ENCODE peak calls at places on chromosome X, in nine cellular contexts. D is naive thymus-derived CD4-positive, alpha-beta T cell; Q is CD8-positive, alpha-beta memory T cell; L is mesendoderm; F is cardiac muscle cell; B is left ventricle myocardium inferior; R is hepatocyte; V is left lung; X is heart left ventricle. M is an unnamed sample. For H3K4me1 and H3K36me3, the result is how much of the 10 kb centered on the place peaks cover.

GRCh38 chrX:8728932-8729331 is 3.0 kb downstream of the ANOS1 start:
- DNase-seq in D (no peak), Q (no peak), L (no peak), F (peak), B (no peak), R (no peak), V (peak), X (no peak), M (no peak)

GRCh38 chrX:129654652-129655546 is at the start of gene APLN:
- DNase-seq in D (no peak), Q (peak), L (peak), F (peak), B (peak), R (peak), V (peak), X (peak), M (peak)

GRCh38 chrX:110032534-110033161 is 29.7 kb downstream of the TMEM164 start:
- DNase-seq in D (no peak), Q (no peak), L (no peak), F (no peak), B (no peak), R (no peak), V (no peak), X (no peak), M (no peak)

GRCh38 chrX:136450050-136450830 is 37.5 kb upstream of the BRS3 start:
- DNase-seq in D (no peak), Q (no peak), L (no peak), F (no peak), B (no peak), R (no peak), V (no peak), X (no peak), M (no peak)

GRCh38 chrX:27746516-27746915 is 61.3 kb upstream of the MAGEB10 start:
- DNase-seq in D (no peak), Q (no peak), L (no peak), F (no peak), B (no peak), R (no peak), V (no peak), X (no peak), M (no peak)

GRCh38 chrX:147736045-147736444 is 175.7 kb upstream of the FMR1 start:
- DNase-seq in D (no peak), Q (no peak), L (peak), F (no peak), B (no peak), R (no peak), V (no peak), X (no peak), M (peak)

GRCh38 chrX:131723646-131724045 is 179.8 kb downstream of the OR13H1 start:
- DNase-seq in D (no peak), Q (no peak), L (no peak), F (peak), B (no peak), R (no peak), V (no peak), X (no peak), M (no peak)

GRCh38 chrX:16999275-16999674 is 52.8 kb downstream of the REPS2 start:
- DNase-seq in D (no peak), Q (no peak), L (no peak), F (peak), B (no peak), R (no peak), V (no peak), X (no peak), M (no peak)

GRCh38 chrX:39133971-39134370 is 332.7 kb downstream of the MID1IP1 start:
- DNase-seq in D (peak), Q (no peak), L (peak), F (peak), B (no peak), R (peak), V (no peak), X (peak), M (peak)

GRCh38 chrX:137427813-137428212 is 138.1 kb upstream of the ZIC3 start:
- DNase-seq in D (no peak), Q (no peak), L (peak), F (peak), B (no peak), R (no peak), V (no peak), X (no peak), M (no peak)

GRCh38 chrX:46571423-46572294 is 1.9 kb upstream of the CHST7 start:
- DNase-seq in D (no peak), Q (no peak), L (peak), F (no peak), B (no peak), R (no peak), V (no peak), X (no peak), M (no peak)

GRCh38 chrX:20653070-20653469 is 386.4 kb upstream of the RPS6KA3 start:
- DNase-seq in D (no peak), Q (no peak), L (no peak), F (no peak), B (no peak), R (no peak), V (no peak), X (no peak), M (no peak)

GRCh38 chrX:94662665-94663064 is 988.7 kb downstream of the FAM133A start:
- DNase-seq in D (no peak), Q (no peak), L (peak), F (peak), B (no peak), R (peak), V (no peak), X (no peak), M (no peak)

GRCh38 chrX:45358417-45358816 is 157.7 kb upstream of the DIPK2B start:
- DNase-seq in D (no peak), Q (no peak), L (no peak), F (no peak), B (no peak), R (no peak), V (no peak), X (no peak), M (no peak)

GRCh38 chrX:48520976-48521352 is 644 bp upstream of the EBP start:
- DNase-seq in D (no peak), Q (no peak), L (peak), F (no peak), B (no peak), R (no peak), V (no peak), X (no peak), M (no peak)

GRCh38 chrX:72634321-72634720 is 61.7 kb upstream of the HDAC8 start:
- DNase-seq in D (no peak), Q (no peak), L (no peak), F (no peak), B (no peak), R (no peak), V (no peak), X (no peak), M (no peak)

DNA sequence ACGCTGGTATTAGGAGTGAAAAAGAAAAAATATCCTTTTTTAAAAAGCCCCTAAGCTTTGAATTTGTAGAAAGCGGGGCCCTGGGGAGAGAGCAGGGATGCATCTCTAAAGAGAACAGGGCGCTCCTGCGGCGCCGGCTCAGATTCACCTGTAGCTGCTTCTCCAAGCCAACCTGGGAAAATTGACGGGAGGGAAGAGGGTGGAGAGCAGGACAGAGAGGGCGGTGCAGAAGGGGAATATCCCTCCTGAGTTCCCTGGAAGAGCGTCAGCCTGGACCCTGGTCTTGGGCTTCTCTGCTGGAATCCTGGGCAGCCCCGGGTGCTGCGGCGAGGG is 776 bp upstream of the SOWAHD start:
- DNase-seq in D (no peak), Q (no peak), L (no peak), F (no peak), B (no peak), R (no peak), V (no peak), X (no peak), M (no peak)
- H3K4me1 ChIP-seq in D (under half), Q (under half), L (under half), F (under half), B (under half), R (under half), V (under half), X (under half), M (under half)

GRCh38 chrX:1421433-1422134 is 29.7 kb upstream of the SLC25A6 start:
- DNase-seq in D (no peak), Q (no peak), L (no peak), F (no peak), B (no peak), R (no peak), V (peak), X (no peak), M (no peak)
- H3K36me3 ChIP-seq in D (under half), Q (half or more), L (under half), F (under half), B (half or more), R (under half), V (under half), X (half or more), M (half or more)

GRCh38 chrX:65674351-65674893 is 7.0 kb downstream of the MSN start:
- DNase-seq in D (peak), Q (peak), L (no peak), F (peak), B (no peak), R (no peak), V (no peak), X (no peak), M (no peak)
- H3K4me1 ChIP-seq in D (half or more), Q (half or more), L (under half), F (under half), B (half or more), R (under half), V (under half), X (half or more), M (half or more)

GRCh38 chrX:21982311-21982710 is 41.8 kb downstream of the SMS start:
- DNase-seq in D (no peak), Q (no peak), L (no peak), F (no peak), B (no peak), R (no peak), V (no peak), X (no peak), M (no peak)

GRCh38 chrX:21990812-21991211 is 41.3 kb upstream of the PHEX start:
- DNase-seq in D (no peak), Q (no peak), L (no peak), F (no peak), B (no peak), R (no peak), V (no peak), X (no peak), M (no peak)

GRCh38 chrX:21989415-21989814 is 42.7 kb upstream of the PHEX start:
- DNase-seq in D (no peak), Q (no peak), L (no peak), F (no peak), B (no peak), R (no peak), V (no peak), X (no peak), M (no peak)

GRCh38 chrX:21986596-21986995 is 45.5 kb upstream of the PHEX start:
- DNase-seq in D (no peak), Q (no peak), L (no peak), F (no peak), B (no peak), R (no peak), V (no peak), X (no peak), M (no peak)

GRCh38 chrX:21985332-21985777 is 44.8 kb downstream of the SMS start:
- DNase-seq in D (peak), Q (peak), L (peak), F (peak), B (peak), R (peak), V (no peak), X (peak), M (peak)
- H3K36me3 ChIP-seq in D (under half), Q (under half), L (under half), F (under half), B (under half), R (under half), V (under half), X (under half), M (under half)

GRCh38 chrX:10110984-10111363 is 45.8 kb upstream of the CLCN4 start:
- DNase-seq in D (peak), Q (peak), L (no peak), F (no peak), B (no peak), R (no peak), V (no peak), X (no peak), M (no peak)

GRCh38 chrX:10110316-10110932 is 46.4 kb upstream of the CLCN4 start:
- DNase-seq in D (no peak), Q (no peak), L (no peak), F (no peak), B (no peak), R (no peak), V (no peak), X (no peak), M (no peak)

GRCh38 chrX:10109695-10110094 is 47.1 kb upstream of the CLCN4 start:
- DNase-seq in D (no peak), Q (no peak), L (no peak), F (no peak), B (peak), R (no peak), V (no peak), X (peak), M (no peak)

GRCh38 chrX:10106801-10107200 is 50.0 kb upstream of the CLCN4 start:
- DNase-seq in D (peak), Q (peak), L (no peak), F (no peak), B (no peak), R (no peak), V (no peak), X (no peak), M (peak)

GRCh38 chrX:10108288-10108687 is 48.5 kb upstream of the CLCN4 start:
- DNase-seq in D (no peak), Q (no peak), L (no peak), F (no peak), B (no peak), R (no peak), V (no peak), X (no peak), M (no peak)
- H3K4me1 ChIP-seq in D (half or more), Q (half or more), L (under half), F (under half), B (half or more), R (under half), V (under half), X (under half), M (under half)

GRCh38 chrX:74606342-74606741 is 8.1 kb downstream of the RLIM start:
- DNase-seq in D (no peak), Q (no peak), L (no peak), F (no peak), B (no peak), R (no peak), V (no peak), X (no peak), M (no peak)

GRCh38 chrX:74606799-74607198 is 7.6 kb downstream of the RLIM start:
- DNase-seq in D (no peak), Q (no peak), L (no peak), F (no peak), B (no peak), R (no peak), V (no peak), X (no peak), M (no peak)

GRCh38 chrX:74602142-74602541 is 12.3 kb downstream of the RLIM start:
- DNase-seq in D (no peak), Q (no peak), L (no peak), F (no peak), B (no peak), R (no peak), V (no peak), X (no peak), M (no peak)

DNA sequence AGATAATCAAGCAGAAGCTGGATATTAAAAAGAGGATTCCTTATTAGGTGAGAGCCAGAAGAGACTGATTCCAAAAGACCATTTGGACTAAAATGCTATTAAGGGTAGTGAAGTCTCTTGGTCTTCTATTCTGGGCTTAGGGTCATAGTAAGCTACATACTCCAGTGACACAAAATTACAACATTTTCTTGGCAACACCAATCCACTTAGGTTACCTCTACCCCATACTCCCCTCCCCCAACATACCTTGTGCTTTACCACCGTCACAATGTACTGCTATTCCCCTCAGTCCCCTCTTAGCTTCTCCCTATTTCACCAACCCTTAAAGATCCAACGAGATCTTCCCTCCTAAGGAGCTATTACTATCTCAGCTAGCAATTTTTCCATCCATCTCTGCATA is 11.4 kb downstream of the RLIM start:
- DNase-seq in D (no peak), Q (no peak), L (peak), F (no peak), B (no peak), R (no peak), V (no peak), X (no peak), M (no peak)
- H3K36me3 ChIP-seq in D (under half), Q (under half), L (under half), F (under half), B (under half), R (under half), V (under half), X (under half), M (under half)

GRCh38 chrX:40153335-40154221 is 55.8 kb upstream of the BCOR start:
- DNase-seq in D (no peak), Q (peak), L (peak), F (peak), B (peak), R (peak), V (peak), X (peak), M (peak)

GRCh38 chrX:40151211-40152172 is 53.7 kb upstream of the BCOR start:
- DNase-seq in D (no peak), Q (no peak), L (peak), F (peak), B (no peak), R (peak), V (no peak), X (no peak), M (no peak)

GRCh38 chrX:40152173-40152705 is 54.5 kb upstream of the BCOR start:
- DNase-seq in D (no peak), Q (peak), L (peak), F (no peak), B (no peak), R (no peak), V (peak), X (no peak), M (peak)

GRCh38 chrX:40154229-40154852 is 56.6 kb upstream of the BCOR start:
- DNase-seq in D (no peak), Q (no peak), L (peak), F (peak), B (peak), R (peak), V (no peak), X (peak), M (peak)

DNA sequence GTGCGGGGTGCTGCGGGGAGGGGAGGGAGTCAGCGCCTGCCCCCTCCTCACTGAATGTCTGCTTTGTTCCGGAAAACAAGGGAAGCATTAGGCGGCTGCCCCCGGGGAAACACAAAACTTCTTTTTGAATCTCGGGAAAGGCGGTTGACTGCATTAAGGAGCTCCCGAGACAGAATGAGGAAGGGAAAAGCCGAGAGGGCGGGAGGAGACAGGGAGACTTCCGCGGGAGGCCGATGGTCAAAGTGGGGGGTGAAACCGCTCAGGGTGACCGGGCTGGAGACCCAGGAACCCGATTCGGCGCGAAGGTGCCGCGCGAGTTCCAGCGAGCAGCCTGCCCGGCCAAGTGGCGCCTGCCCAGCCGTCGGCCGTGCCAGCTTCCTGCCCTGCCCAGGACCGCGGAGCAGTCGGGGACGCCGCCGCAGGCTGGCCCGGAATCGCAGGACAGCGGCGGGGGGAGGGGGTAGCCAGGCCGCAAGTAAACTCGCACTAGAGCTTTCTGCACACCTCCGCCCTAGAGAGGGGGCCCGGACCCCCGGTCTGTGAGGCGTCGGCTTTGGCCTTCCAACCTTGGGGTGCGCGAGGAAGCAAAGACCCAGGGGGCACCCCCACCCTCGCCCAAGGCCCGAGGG is 55.1 kb upstream of the BCOR start:
- DNase-seq in D (no peak), Q (no peak), L (peak), F (no peak), B (peak), R (peak), V (peak), X (peak), M (no peak)
- H3K4me1 ChIP-seq in D (under half), Q (under half), L (under half), F (under half), B (half or more), R (half or more), V (under half), X (under half), M (half or more)

GRCh38 chrX:13719192-13719856 is 15.1 kb downstream of the TRAPPC2 start:
- DNase-seq in D (no peak), Q (peak), L (peak), F (no peak), B (no peak), R (no peak), V (no peak), X (no peak), M (no peak)

GRCh38 chrX:13716455-13716854 is 18.0 kb downstream of the TRAPPC2 start:
- DNase-seq in D (no peak), Q (no peak), L (no peak), F (peak), B (no peak), R (no peak), V (no peak), X (no peak), M (no peak)

GRCh38 chrX:13721371-13721770 is 13.0 kb downstream of the TRAPPC2 start:
- DNase-seq in D (no peak), Q (no peak), L (no peak), F (no peak), B (no peak), R (no peak), V (no peak), X (no peak), M (no peak)

GRCh38 chrX:13716905-13717304 is 17.5 kb downstream of the TRAPPC2 start:
- DNase-seq in D (peak), Q (peak), L (peak), F (no peak), B (no peak), R (no peak), V (no peak), X (no peak), M (no peak)

DNA sequence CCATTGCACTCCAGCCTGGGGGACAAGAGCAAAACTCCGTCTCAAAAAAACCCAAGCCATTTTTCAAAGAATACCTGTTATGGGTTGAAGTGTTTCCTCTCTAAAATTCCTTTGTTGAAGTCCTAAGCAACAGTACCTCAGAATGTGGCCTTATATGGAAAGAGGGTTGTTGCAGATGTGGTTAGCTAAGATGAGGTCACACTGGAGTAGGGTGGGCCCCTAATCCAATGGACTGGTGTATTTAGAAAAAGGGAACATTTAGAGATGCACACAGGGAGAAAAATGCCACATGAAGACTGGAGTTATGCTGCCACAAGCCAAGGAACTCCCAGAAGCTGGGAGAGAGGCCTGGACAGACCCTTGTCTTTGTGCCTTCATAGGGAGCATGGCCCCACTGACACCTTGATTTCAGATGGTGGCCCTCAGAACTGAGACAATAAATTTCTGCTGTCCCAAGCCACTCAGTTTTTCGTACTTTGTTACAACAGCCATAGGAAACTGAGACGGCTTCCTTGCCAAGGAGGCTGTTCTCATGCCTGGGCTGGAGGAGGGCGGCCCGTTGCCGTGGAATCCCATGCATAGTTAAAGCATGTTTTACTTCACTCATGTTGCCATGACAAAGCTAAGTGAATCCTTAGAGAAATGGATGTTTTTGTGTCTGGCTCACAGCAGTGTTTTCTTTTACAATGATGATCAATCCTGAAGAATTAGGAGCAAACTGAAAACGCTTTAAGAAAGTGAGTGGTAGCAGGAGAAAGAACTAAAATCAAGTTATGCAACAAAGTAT is 16.5 kb downstream of the TRAPPC2 start:
- DNase-seq in D (no peak), Q (no peak), L (peak), F (no peak), B (peak), R (no peak), V (no peak), X (no peak), M (no peak)
- H3K36me3 ChIP-seq in D (under half), Q (under half), L (under half), F (under half), B (under half), R (under half), V (under half), X (under half), M (under half)